ENCODE peak calls at places on chromosomes 6 and 20, in five cellular contexts. L is HCT116, S is AG04450, C is foreskin fibroblast, Y is brain microvascular endothelial cell. D is an unnamed sample.
A peak's percentile ranks its signal among the peaks of the same experiment; 100 is the strongest.

GRCh38 chr6:157123245-157123644 is 200.1 kb downstream of the TMEM242 start:
- DNase-seq in S (no peak), Y (no peak), L (no peak), C (no peak), D (no peak)

GRCh38 chr6:89940225-89941027 is 46.2 kb downstream of the GJA10 start:
- DNase-seq in C (peak; percentile 68), S (peak; percentile 77), L (peak; percentile 68), Y (peak; percentile 79), D (no peak)

GRCh38 chr6:39251406-39251805 is 22.1 kb upstream of the KCNK5 start:
- DNase-seq in C (no peak), L (no peak), S (no peak), Y (no peak), D (no peak)

GRCh38 chr6:90217621-90218496 is 78.8 kb downstream of the BACH2 start:
- DNase-seq in L (no peak), Y (no peak), C (peak; percentile 8), S (no peak), D (no peak)

GRCh38 chr20:18165553-18165952 is 27.9 kb downstream of the KAT14 start:
- DNase-seq in Y (peak; percentile 47), C (no peak), L (no peak), S (no peak), D (no peak)

GRCh38 chr6:27374824-27375612 is 13.5 kb upstream of the ZNF391 start:
- DNase-seq in C (peak; percentile 23), Y (peak; percentile 44), S (no peak), L (peak; percentile 86), D (no peak)

GRCh38 chr20:38094373-38094775 is 60.8 kb downstream of the RPRD1B start:
- DNase-seq in L (no peak), S (no peak), Y (peak; percentile 81), C (peak; percentile 81), D (no peak)

GRCh38 chr6:971981-972640 is 279.2 kb upstream of the EXOC2 start:
- DNase-seq in S (no peak), C (peak; percentile 33), L (no peak), Y (no peak), D (no peak)

GRCh38 chr6:135418040-135418439 is 79.5 kb downstream of the AHI1 start:
- DNase-seq in L (no peak), S (no peak), Y (no peak), C (no peak), D (no peak)

GRCh38 chr6:6781172-6781876 is 192.8 kb downstream of the LY86 start:
- DNase-seq in C (peak; percentile 17), Y (peak; percentile 53), L (peak; percentile 68), S (no peak), D (no peak)

GRCh38 chr6:150291968-150292710 is 76.7 kb upstream of the IYD start:
- DNase-seq in S (no peak), C (no peak), Y (no peak), L (no peak), D (no peak)

GRCh38 chr6:89317067-89317466 is 2.0 kb upstream of the GABRR2 start:
- DNase-seq in S (no peak), L (no peak), Y (no peak), C (no peak), D (no peak)

GRCh38 chr6:21186479-21187055 is 407.0 kb upstream of the SOX4 start:
- DNase-seq in L (no peak), C (no peak), S (no peak), Y (no peak), D (no peak)

GRCh38 chr6:89597988-89598387 is 40.6 kb downstream of the LYRM2 start:
- DNase-seq in C (no peak), S (no peak), Y (peak; percentile 14), L (no peak), D (no peak)

GRCh38 chr6:116511424-116512131 is at the start of gene CALHM5:
- DNase-seq in S (peak; percentile 78), L (peak; percentile 58), C (peak; percentile 85), Y (peak; percentile 93), D (no peak)

GRCh38 chr20:62389601-62390087 is 2.7 kb downstream of the RPS21 start:
- DNase-seq in Y (no peak), S (no peak), L (no peak), C (no peak), D (no peak)

GRCh38 chr20:62387219-62387913 is 463 bp downstream of the RPS21 start:
- DNase-seq in Y (no peak), S (no peak), C (no peak), L (no peak), D (no peak)

GRCh38 chr20:62390306-62391164 is 3.6 kb downstream of the RPS21 start:
- DNase-seq in C (no peak), L (no peak), S (no peak), Y (no peak), D (no peak)

GRCh38 chr20:62387993-62388635 is 1.2 kb downstream of the RPS21 start:
- DNase-seq in S (no peak), Y (no peak), C (no peak), L (no peak), D (no peak)

GRCh38 chr20:62388839-62389600 is 2.1 kb downstream of the RPS21 start:
- DNase-seq in S (no peak), C (no peak), Y (no peak), L (no peak), D (no peak)
- TF ChIP-seq CTCF in S (peak; percentile 4), C (no peak), Y (no peak), L (no peak), D (peak; percentile 16)

DNA sequence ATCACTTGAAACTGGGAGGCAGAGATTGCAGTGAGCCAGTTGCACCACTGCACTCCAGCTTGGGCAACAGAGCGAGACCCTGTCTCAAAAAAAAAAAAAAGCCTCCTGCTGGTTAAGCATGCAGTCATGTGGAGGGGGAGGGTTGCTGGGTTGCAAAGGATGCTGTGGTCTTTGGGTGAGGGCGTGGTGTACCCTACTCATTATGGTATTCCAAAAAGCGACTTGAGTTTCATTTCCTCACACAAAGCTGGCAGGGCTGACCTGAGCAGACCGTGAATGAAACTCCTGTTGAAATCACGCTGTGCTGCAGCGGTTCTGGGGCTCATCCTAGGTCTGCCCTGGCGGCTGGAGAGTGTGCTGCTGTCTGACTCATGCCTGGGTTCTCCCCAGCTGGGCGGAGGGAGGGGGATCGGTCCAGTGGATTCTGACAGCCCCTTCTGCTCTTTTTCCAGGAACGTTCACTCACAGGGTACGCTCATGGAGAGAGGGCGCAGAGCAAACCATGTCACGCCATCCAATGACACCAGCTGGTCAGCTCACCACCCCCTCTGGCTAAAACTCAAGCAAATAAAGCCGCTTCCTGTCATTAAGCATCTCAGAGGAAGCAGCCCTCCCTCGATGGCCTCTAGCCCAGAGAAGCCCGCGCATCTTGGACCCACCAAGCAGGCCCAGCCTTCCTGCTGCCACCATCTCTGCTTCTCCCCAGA is 166.2 kb downstream of the SCML4 start:
- DNase-seq in Y (peak; percentile 67), L (no peak), C (peak; percentile 39), S (peak; percentile 64), D (no peak)
- TF ChIP-seq CTCF in Y (peak; percentile 66), L (no peak), C (peak; percentile 3), S (peak; percentile 58), D (peak; percentile 74)

DNA sequence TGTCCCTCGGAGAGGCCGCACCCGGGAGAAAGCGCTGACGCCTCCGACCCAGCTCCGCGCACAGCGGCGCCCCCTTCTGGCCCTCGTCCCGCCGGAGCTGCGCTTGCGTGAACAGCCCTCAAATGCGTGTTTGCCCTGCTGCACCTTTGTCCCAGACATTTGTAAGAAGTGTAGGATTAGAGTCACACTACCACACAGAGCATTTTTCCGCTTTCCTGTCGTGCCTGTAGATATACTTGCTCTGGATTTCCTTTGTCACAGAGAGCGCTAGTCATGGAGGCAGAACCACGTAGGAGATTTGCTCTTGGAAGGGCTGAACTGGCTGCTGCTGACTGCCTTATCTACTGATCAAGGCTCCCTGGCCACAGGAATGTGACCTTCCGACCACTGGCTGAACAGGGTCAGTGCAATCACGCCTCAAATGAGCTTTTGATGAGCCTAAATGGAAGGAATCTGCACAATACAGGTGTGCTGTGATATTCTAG is 62.3 kb downstream of the PAX1 start:
- DNase-seq in Y (no peak), S (no peak), C (no peak), L (no peak), D (no peak)
- TF ChIP-seq CTCF in Y (no peak), S (no peak), C (no peak), L (no peak), D (no peak)

DNA sequence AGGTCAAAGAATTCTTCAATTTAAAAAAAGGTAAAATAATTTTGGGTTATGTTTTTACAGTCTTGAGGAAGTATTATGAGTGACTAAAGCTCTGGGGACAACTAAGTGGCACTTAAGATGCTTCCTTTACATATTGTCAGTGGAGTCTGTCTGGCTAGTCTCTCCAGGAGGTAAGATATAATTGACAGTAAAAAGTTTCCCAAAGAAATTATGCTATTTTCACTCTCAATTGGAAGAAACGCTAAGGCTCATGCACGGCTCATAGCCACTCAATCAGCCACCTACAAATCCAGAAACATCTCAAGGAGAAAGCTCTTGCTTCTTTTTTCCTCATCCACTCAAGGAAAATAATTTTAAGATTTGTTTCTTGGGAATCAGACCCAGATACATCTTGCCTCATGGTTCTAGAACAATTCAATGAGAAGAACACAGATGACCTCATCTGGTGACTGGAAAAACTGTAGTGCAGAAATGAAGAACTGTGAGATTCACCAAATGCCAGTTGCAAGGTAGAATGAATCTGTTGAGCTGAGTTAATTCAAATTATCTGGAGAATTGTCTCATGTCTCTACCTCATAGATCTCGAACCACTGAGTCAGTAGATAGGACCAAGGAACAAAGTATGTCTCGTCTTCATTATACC is 252.9 kb downstream of the TPBG start:
- DNase-seq in L (no peak), Y (no peak), S (no peak), C (peak; percentile 10), D (no peak)
- TF ChIP-seq CTCF in L (no peak), Y (no peak), S (peak; percentile 15), C (peak; percentile 14), D (peak; percentile 65)

GRCh38 chr6:42050011-42050896 is at the start of gene TAF8:
- DNase-seq in S (peak; percentile 82), C (peak; percentile 92), L (peak; percentile 82), Y (peak; percentile 96), D (no peak)
- TF ChIP-seq CTCF in S (no peak), C (no peak), L (no peak), Y (no peak), D (peak; percentile 25)

GRCh38 chr6:5746392-5747140 is 260.2 kb downstream of the NRN1 start:
- DNase-seq in Y (no peak), S (no peak), L (no peak), C (peak; percentile 32), D (no peak)
- TF ChIP-seq CTCF in Y (peak; percentile 49), S (peak; percentile 28), L (peak; percentile 36), C (peak; percentile 40), D (peak; percentile 49)

GRCh38 chr6:46104209-46104608 is 25.6 kb upstream of the ENPP4 start:
- DNase-seq in L (no peak), Y (no peak), C (no peak), S (no peak), D (no peak)

GRCh38 chr6:46099952-46100351 is 29.8 kb upstream of the ENPP4 start:
- DNase-seq in L (no peak), C (no peak), Y (no peak), S (no peak), D (no peak)

GRCh38 chr6:46102123-46102522 is 27.7 kb upstream of the ENPP4 start:
- DNase-seq in C (no peak), L (no peak), Y (no peak), S (no peak), D (no peak)

GRCh38 chr6:46105568-46105967 is 24.2 kb upstream of the ENPP4 start:
- DNase-seq in S (no peak), C (no peak), Y (no peak), L (no peak), D (no peak)

DNA sequence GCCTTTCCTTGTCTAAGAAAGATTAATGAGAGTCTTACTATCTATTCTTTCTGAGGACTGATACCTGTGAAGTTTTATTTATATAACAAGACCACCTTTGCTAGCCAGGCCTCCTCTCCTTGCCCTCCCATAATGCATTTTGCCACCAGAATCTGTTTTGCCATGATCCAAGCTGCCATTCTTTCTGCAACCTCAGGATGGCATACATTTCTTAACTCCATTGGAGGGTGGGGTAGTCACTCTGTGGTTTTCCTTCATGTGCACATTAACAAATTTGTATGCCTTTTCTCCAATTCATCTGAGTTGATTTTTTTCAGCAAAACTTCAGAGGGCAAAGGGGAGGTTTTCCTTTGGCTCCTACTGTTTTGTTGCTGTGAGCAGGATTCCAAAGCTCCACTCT is 26.4 kb upstream of the ENPP4 start:
- DNase-seq in C (no peak), S (no peak), L (no peak), Y (no peak), D (no peak)
- TF ChIP-seq CTCF in C (no peak), S (no peak), L (no peak), Y (no peak), D (peak; percentile 45)